ENCODE peak calls at places on chromosomes 3 and 15, in five cellular contexts. G is IMR-90, N is SK-N-SH, D is K562, M is GM12878. R is an unnamed sample.

GRCh38 chr3:31968391-31968926 is 12.6 kb downstream of the OSBPL10 start:
- DNase-seq in G (peak), N (no peak), D (no peak), M (no peak), R (peak)

GRCh38 chr3:43689166-43689565 is 1.6 kb upstream of the ABHD5 start:
- DNase-seq in G (no peak), N (no peak), D (no peak), M (no peak), R (no peak)

GRCh38 chr3:188421151-188421821 is 267.3 kb downstream of the LPP start:
- DNase-seq in G (peak), N (no peak), D (no peak), M (no peak), R (no peak)

GRCh38 chr15:50676799-50677483 is 9.7 kb downstream of the TRPM7 start:
- DNase-seq in G (peak), N (no peak), D (peak), M (no peak), R (peak)

GRCh38 chr15:81008312-81008711 is 7.6 kb downstream of the TLNRD1 start:
- DNase-seq in G (no peak), N (no peak), D (no peak), M (no peak), R (no peak)

GRCh38 chr3:29301332-29302011 is 20.6 kb downstream of the RBMS3 start:
- DNase-seq in G (peak), N (no peak), D (no peak), M (no peak), R (no peak)

GRCh38 chr15:95596487-95596886 is 734.0 kb upstream of the NR2F2 start:
- DNase-seq in G (no peak), N (no peak), D (no peak), M (no peak), R (no peak)

GRCh38 chr3:100044369-100044768 is 69.9 kb downstream of the FILIP1L start:
- DNase-seq in G (no peak), N (no peak), D (no peak), M (peak), R (no peak)

GRCh38 chr3:188164248-188164687 is 10.3 kb downstream of the LPP start:
- DNase-seq in G (no peak), N (no peak), D (no peak), M (no peak), R (peak)

GRCh38 chr3:69442771-69443197 is 56.9 kb upstream of the FRMD4B start:
- DNase-seq in G (no peak), N (no peak), D (no peak), M (no peak), R (no peak)

GRCh38 chr3:98521897-98522537 is 685 bp downstream of the CLDND1 start:
- DNase-seq in G (peak), N (peak), D (peak), M (no peak), R (peak)

GRCh38 chr3:103056953-103057450 is 622.2 kb downstream of the ZPLD1 start:
- DNase-seq in G (no peak), N (no peak), D (no peak), M (no peak), R (no peak)

GRCh38 chr3:52372822-52373504 is 56.8 kb downstream of the DNAH1 start:
- DNase-seq in G (no peak), N (no peak), D (peak), M (no peak), R (no peak)

GRCh38 chr15:98953000-98953776 is 54.4 kb downstream of the PGPEP1L start:
- DNase-seq in G (peak), N (no peak), D (no peak), M (peak), R (no peak)

GRCh38 chr15:32994810-32995424 is 199.6 kb downstream of the FMN1 start:
- DNase-seq in G (peak), N (peak), D (peak), M (no peak), R (peak)

GRCh38 chr3:25045291-25045690 is 382.8 kb upstream of the RARB start:
- DNase-seq in G (no peak), N (no peak), D (no peak), M (no peak), R (no peak)

GRCh38 chr3:111593666-111594065 is 1.5 kb downstream of the ZBED2 start:
- DNase-seq in G (no peak), N (no peak), D (no peak), M (no peak), R (no peak)

GRCh38 chr3:4780545-4780957 is 198.7 kb upstream of the BHLHE40 start:
- DNase-seq in G (no peak), N (no peak), D (no peak), M (no peak), R (no peak)

GRCh38 chr3:141477224-141477623 is 9.6 kb upstream of the RASA2 start:
- DNase-seq in G (peak), N (no peak), D (no peak), M (no peak), R (peak)

GRCh38 chr15:37133619-37134018 is 33.3 kb upstream of the MEIS2 start:
- DNase-seq in G (peak), N (no peak), D (no peak), M (no peak), R (peak)

GRCh38 chr3:178295257-178295912 is 240.9 kb upstream of the KCNMB2 start:
- DNase-seq in G (peak), N (peak), D (no peak), M (no peak), R (no peak)

GRCh38 chr3:56787784-56788256 is 13.9 kb downstream of the ARHGEF3 start:
- DNase-seq in G (no peak), N (no peak), D (no peak), M (no peak), R (no peak)
- TF ChIP-seq RCOR1 in G (no peak), N (no peak), D (no peak), M (peak), R (no peak)

DNA sequence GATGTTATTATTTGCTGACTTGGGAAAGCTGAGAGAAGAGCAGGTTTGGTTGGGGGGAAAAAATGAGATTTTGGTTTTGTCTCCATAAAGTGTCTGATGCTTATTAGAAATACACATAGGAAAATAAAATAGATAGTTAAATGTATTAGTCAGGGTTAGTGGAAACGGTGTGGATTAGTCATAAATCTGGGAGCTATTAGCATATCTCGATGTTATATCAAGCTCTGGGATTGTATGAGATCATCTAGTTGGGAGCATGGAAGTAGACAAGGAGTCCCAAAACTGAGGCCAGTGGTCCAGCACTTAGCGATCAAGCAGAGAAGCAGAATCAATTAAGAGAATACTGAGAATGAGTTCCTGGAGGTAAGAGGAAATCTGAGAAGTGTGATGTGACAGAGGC is 845.5 kb downstream of the ROBO2 start:
- DNase-seq in G (no peak), N (no peak), D (no peak), M (no peak), R (no peak)
- TF ChIP-seq RCOR1 in G (no peak), N (no peak), D (no peak), M (no peak), R (no peak)

GRCh38 chr3:193730976-193731375 is 138.0 kb downstream of the OPA1 start:
- DNase-seq in G (no peak), N (no peak), D (no peak), M (no peak), R (no peak)

GRCh38 chr3:193732827-193733226 is 139.8 kb downstream of the OPA1 start:
- DNase-seq in G (no peak), N (no peak), D (no peak), M (no peak), R (no peak)

GRCh38 chr3:193730498-193730897 is 137.5 kb downstream of the OPA1 start:
- DNase-seq in G (no peak), N (no peak), D (no peak), M (no peak), R (no peak)

GRCh38 chr3:193731656-193732055 is 138.6 kb downstream of the OPA1 start:
- DNase-seq in G (no peak), N (no peak), D (no peak), M (no peak), R (no peak)

DNA sequence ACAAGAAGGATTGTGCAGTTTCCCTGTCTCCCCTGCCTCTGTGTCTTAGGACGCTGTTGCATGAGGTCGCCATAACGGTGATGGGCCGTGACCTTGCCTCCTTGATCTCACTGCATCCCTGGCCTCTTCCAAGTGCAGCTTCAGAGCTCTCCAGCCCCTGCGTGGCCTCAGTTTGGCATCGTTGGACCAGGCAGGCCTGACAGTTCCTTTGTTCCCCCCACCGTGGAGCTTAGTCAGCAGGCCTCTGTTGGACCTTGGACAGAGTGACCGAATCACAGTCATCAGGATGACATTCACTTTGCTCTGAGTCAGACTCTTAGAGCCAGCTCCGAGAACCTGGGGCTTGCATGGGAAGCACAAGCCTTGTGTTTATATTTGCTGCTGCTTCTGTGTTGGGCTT is 139.4 kb downstream of the OPA1 start:
- DNase-seq in G (peak), N (no peak), D (no peak), M (no peak), R (peak)
- TF ChIP-seq RCOR1 in G (no peak), N (no peak), D (no peak), M (no peak), R (no peak)

GRCh38 chr15:25067725-25068309 is 113.0 kb downstream of the SNRPN start:
- DNase-seq in G (no peak), N (no peak), D (no peak), M (no peak), R (no peak)

GRCh38 chr15:25065876-25066275 is 111.1 kb downstream of the SNRPN start:
- DNase-seq in G (no peak), N (no peak), D (no peak), M (no peak), R (no peak)

GRCh38 chr15:25062551-25063430 is 108.0 kb downstream of the SNRPN start:
- DNase-seq in G (no peak), N (no peak), D (no peak), M (no peak), R (no peak)

GRCh38 chr15:25066708-25067107 is 111.9 kb downstream of the SNRPN start:
- DNase-seq in G (no peak), N (no peak), D (no peak), M (no peak), R (no peak)

GRCh38 chr15:25065286-25065685 is 110.5 kb downstream of the SNRPN start:
- DNase-seq in G (no peak), N (no peak), D (no peak), M (no peak), R (no peak)
- TF ChIP-seq RCOR1 in G (no peak), N (no peak), D (no peak), M (no peak), R (no peak)